ENCODE peak calls at places on chromosomes 3 and 15, in eight cellular contexts. G is right cardiac atrium, F is endothelial cell of umbilical vein, Q is neuronal stem cell, W is endodermal cell, E is spleen, M is mucosa of descending colon, J is neural progenitor cell. I is an unnamed sample.

GRCh38 chr15:91876187-91876586 is 22.7 kb downstream of the SLCO3A1 start:
- DNase-seq in W (no peak), F (no peak), G (no peak), J (no peak), M (no peak), Q (no peak), E (no peak), I (no peak)

GRCh38 chr15:42156266-42156922 is at the start of gene PLA2G4F:
- DNase-seq in Q (no peak), J (no peak), M (peak; percentile 83), E (no peak), F (no peak), G (no peak), W (peak; percentile 72), I (peak; percentile 52)

GRCh38 chr15:90818251-90819210 is 49.9 kb upstream of the FURIN start:
- DNase-seq in E (peak; percentile 88), J (peak; percentile 57), G (no peak), Q (no peak), M (no peak), W (peak; percentile 82), F (no peak), I (peak; percentile 35)

GRCh38 chr15:60941448-60941847 is 287.7 kb downstream of the RORA start:
- DNase-seq in E (no peak), G (no peak), Q (no peak), F (no peak), W (no peak), M (no peak), J (no peak), I (no peak)

GRCh38 chr3:148991219-148992026 is at the start of gene GYG1:
- DNase-seq in Q (peak; percentile 70), G (peak; percentile 89), M (peak; percentile 87), J (peak; percentile 88), W (peak; percentile 93), E (peak; percentile 96), F (peak; percentile 85), I (peak; percentile 86)

GRCh38 chr3:178392553-178392952 is 143.7 kb upstream of the KCNMB2 start:
- DNase-seq in F (peak; percentile 71), M (no peak), G (no peak), Q (no peak), E (no peak), J (no peak), W (no peak), I (no peak)

GRCh38 chr3:135237371-135237770 is 442.3 kb downstream of the EPHB1 start:
- DNase-seq in Q (no peak), M (no peak), F (no peak), G (no peak), W (peak; percentile 77), J (peak; percentile 38), E (no peak), I (peak; percentile 61)

GRCh38 chr15:70050970-70051369 is 46.7 kb downstream of the TLE3 start:
- DNase-seq in E (peak; percentile 56), W (no peak), G (no peak), J (no peak), F (no peak), M (peak; percentile 4), Q (no peak), I (no peak)

GRCh38 chr3:107064445-107065060 is 312.7 kb upstream of the CCDC54 start:
- DNase-seq in M (no peak), Q (peak; percentile 81), W (peak; percentile 92), J (peak; percentile 79), E (no peak), G (peak; percentile 22), F (peak; percentile 83), I (peak; percentile 88)

GRCh38 chr15:75725021-75725718 is 12.5 kb upstream of the CSPG4 start:
- DNase-seq in G (no peak), M (peak; percentile 26), F (no peak), Q (no peak), J (no peak), W (no peak), E (peak; percentile 66), I (no peak)

GRCh38 chr3:116288480-116288879 is 156.8 kb downstream of the LSAMP start:
- DNase-seq in Q (no peak), M (no peak), W (no peak), F (no peak), J (no peak), E (no peak), G (no peak), I (no peak)

GRCh38 chr3:82001276-82001953 is 240.0 kb upstream of the GBE1 start:
- DNase-seq in E (no peak), G (no peak), Q (no peak), W (no peak), J (no peak), F (no peak), M (no peak), I (no peak)

GRCh38 chr3:29349049-29349448 is 68.2 kb downstream of the RBMS3 start:
- DNase-seq in E (no peak), Q (no peak), J (no peak), F (no peak), W (no peak), M (no peak), G (no peak), I (no peak)

GRCh38 chr3:29356062-29356461 is 75.2 kb downstream of the RBMS3 start:
- DNase-seq in W (no peak), M (no peak), Q (no peak), E (no peak), G (no peak), J (no peak), F (no peak), I (no peak)

GRCh38 chr3:29348311-29348710 is 67.4 kb downstream of the RBMS3 start:
- DNase-seq in M (no peak), Q (no peak), E (no peak), G (no peak), J (no peak), W (no peak), F (no peak), I (no peak)

GRCh38 chr3:29354894-29355293 is 74.0 kb downstream of the RBMS3 start:
- DNase-seq in Q (no peak), J (no peak), F (no peak), M (no peak), E (no peak), W (no peak), G (no peak), I (no peak)

GRCh38 chr3:29353807-29354206 is 72.9 kb downstream of the RBMS3 start:
- DNase-seq in Q (no peak), G (no peak), F (no peak), J (no peak), W (no peak), E (no peak), M (no peak), I (no peak)
- H3K4me3 ChIP-seq in Q (no peak overlapping the region), G (no peak overlapping the region), F (no peak overlapping the region), J (no peak overlapping the region), W (no peak overlapping the region), E (no peak overlapping the region), M (no peak overlapping the region), I (no peak overlapping the region)

GRCh38 chr3:67082533-67083024 is 84.5 kb downstream of the KBTBD8 start:
- DNase-seq in G (no peak), J (no peak), F (no peak), Q (no peak), W (no peak), M (no peak), E (peak; percentile 66), I (no peak)

GRCh38 chr3:67083277-67083676 is 85.2 kb downstream of the KBTBD8 start:
- DNase-seq in G (no peak), Q (no peak), F (peak; percentile 50), E (peak; percentile 57), W (no peak), M (no peak), J (no peak), I (no peak)

GRCh38 chr3:67093315-67093714 is 95.2 kb downstream of the KBTBD8 start:
- DNase-seq in Q (no peak), E (no peak), G (no peak), J (no peak), F (no peak), M (no peak), W (no peak), I (no peak)

GRCh38 chr3:67090472-67090871 is 92.4 kb downstream of the KBTBD8 start:
- DNase-seq in W (no peak), E (no peak), F (peak; percentile 84), M (no peak), G (no peak), J (no peak), Q (no peak), I (no peak)

DNA sequence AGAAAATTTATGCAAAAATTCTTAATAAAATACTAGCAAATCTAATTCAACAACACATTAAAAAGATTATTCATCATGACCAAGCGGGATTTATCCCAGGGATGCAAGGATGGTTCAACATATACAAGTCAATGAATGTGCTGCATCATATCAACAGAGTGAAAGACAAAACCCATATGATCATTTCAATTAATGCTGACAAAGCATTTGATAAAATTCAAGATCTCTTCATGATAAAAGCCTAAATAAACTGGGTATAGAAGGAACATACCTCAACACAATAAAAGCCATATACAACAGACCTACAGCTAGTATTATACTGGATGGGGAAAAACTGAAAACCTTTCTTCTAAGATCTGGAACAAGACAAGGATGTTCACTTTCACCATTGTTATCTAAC is 89.7 kb downstream of the KBTBD8 start:
- DNase-seq in W (no peak), F (no peak), Q (no peak), J (no peak), E (no peak), G (no peak), M (no peak), I (no peak)
- H3K4me3 ChIP-seq in W (no peak overlapping the region), F (no peak overlapping the region), Q (no peak overlapping the region), J (no peak overlapping the region), E (no peak overlapping the region), G (no peak overlapping the region), M (no peak overlapping the region), I (no peak overlapping the region)

DNA sequence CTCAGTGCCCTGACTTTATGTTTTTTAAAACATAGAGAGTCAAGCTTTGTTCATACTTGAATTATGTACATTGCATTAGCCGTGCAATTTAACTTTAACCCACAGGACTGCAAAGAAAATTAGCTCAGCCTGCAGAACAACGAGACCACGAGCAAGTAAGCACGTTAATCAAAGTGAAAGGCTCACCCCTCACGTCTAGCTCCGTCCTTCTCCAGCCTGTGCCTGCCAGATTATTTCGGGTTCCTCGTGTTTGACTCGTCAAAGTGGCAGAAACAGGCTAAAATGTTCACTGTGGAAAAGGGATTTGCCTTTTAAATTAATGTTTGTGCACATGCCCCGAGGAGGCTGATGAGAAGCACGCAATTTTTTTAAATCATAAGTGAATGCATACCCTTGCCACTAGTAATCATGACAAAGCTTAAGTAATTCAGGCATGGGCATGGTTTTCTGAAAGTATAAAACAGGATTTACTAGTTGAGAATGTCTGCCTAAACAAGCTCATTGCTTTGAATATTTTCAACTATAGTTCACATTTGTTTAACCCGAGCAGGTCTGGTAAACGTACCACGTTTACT is 15.3 kb downstream of the ZBTB38 start:
- DNase-seq in J (no peak), Q (no peak), G (no peak), M (no peak), F (no peak), W (no peak), E (no peak), I (no peak)
- H3K4me3 ChIP-seq in J (no peak overlapping the region), Q (no peak overlapping the region), G (no peak overlapping the region), M (no peak overlapping the region), F (no peak overlapping the region), W (no peak overlapping the region), E (no peak overlapping the region), I (no peak overlapping the region)

GRCh38 chr3:4582634-4583033 is 89.5 kb downstream of the ITPR1 start:
- DNase-seq in F (no peak), J (no peak), Q (no peak), E (no peak), M (no peak), G (no peak), W (no peak), I (no peak)
- H3K4me3 ChIP-seq in F (no peak overlapping the region), J (no peak overlapping the region), Q (no peak overlapping the region), E (no peak overlapping the region), M (no peak overlapping the region), G (no peak overlapping the region), W (no peak overlapping the region), I (no peak overlapping the region)